ENCODE peak calls at places on chromosomes 6 and 20, in ten cellular contexts. O is coronary artery; R is sciatic nerve; K is ELF-1; L is H9; X is activated naive CD4-positive, alpha-beta T cell treated with anti-CD3 and anti-CD28 coated beads, Interleukin-2, amount 10 ng/mL, durations not matched to agents 7 days and 5 days; A is T-helper 1 cell; Y is occipital lobe; C is OCI-M1; U is stimulated activated CD4-positive, alpha-beta T cell treated with anti-CD3 and anti-CD28 coated beads, Interleukin-1b, Interleukin-23, amount 100 ng/mL, for 1 hour. T is an unnamed sample.

GRCh38 chr20:43925786-43926185 is 11.1 kb downstream of the TOX2 start:
- DNase-seq in C (peak), O (no peak), X (no peak), U (no peak), Y (no peak), K (no peak), A (no peak), R (no peak), L (no peak), T (no peak)

GRCh38 chr6:31785475-31785874 is 8.3 kb upstream of the VWA7 start:
- DNase-seq in R (no peak), A (no peak), Y (no peak), L (no peak), U (no peak), X (no peak), K (no peak), C (no peak), O (no peak), T (no peak)

GRCh38 chr6:156783958-156784357 is 6.8 kb downstream of the ARID1B start:
- DNase-seq in U (no peak), C (no peak), K (no peak), L (no peak), O (no peak), X (no peak), A (no peak), R (no peak), Y (no peak), T (no peak)

GRCh38 chr20:44073011-44073674 is 113.8 kb downstream of the JPH2 start:
- DNase-seq in X (no peak), O (peak), U (no peak), C (no peak), R (peak), Y (no peak), K (no peak), A (no peak), L (no peak), T (no peak)

GRCh38 chr6:76885861-76886301 is 577.4 kb downstream of the HTR1B start:
- DNase-seq in U (no peak), C (no peak), A (no peak), O (no peak), Y (no peak), X (no peak), L (no peak), K (no peak), R (no peak), T (no peak)

GRCh38 chr6:131172237-131172636 is 37.0 kb downstream of the AKAP7 start:
- DNase-seq in K (no peak), Y (no peak), U (no peak), X (no peak), O (no peak), L (no peak), C (no peak), A (no peak), R (no peak), T (no peak)

GRCh38 chr6:164827537-164827936 is 481.9 kb downstream of the C6orf118 start:
- DNase-seq in L (no peak), X (no peak), O (no peak), A (no peak), Y (no peak), K (no peak), R (no peak), U (no peak), C (no peak), T (no peak)

GRCh38 chr6:154154389-154154967 is 115.4 kb downstream of the OPRM1 start:
- DNase-seq in X (peak), U (peak), L (no peak), R (peak), Y (peak), O (no peak), A (peak), K (peak), C (peak), T (peak)

GRCh38 chr6:166497087-166497899 is 89.2 kb downstream of the RAMACL start:
- DNase-seq in U (no peak), K (no peak), X (no peak), A (no peak), R (no peak), Y (no peak), C (no peak), O (no peak), L (no peak), T (no peak)

GRCh38 chr6:163324928-163325784 is 89.4 kb upstream of the QKI start:
- DNase-seq in U (no peak), L (no peak), A (no peak), O (no peak), R (peak), Y (no peak), C (no peak), K (no peak), X (no peak), T (no peak)

GRCh38 chr6:37807656-37808055 is 11.9 kb upstream of the ZFAND3 start:
- DNase-seq in R (no peak), O (no peak), U (no peak), Y (peak), C (no peak), L (peak), A (no peak), X (no peak), K (peak), T (no peak)

GRCh38 chr20:2820084-2820895 is 4.1 kb downstream of the TMEM239 start:
- DNase-seq in L (peak), K (peak), C (no peak), A (no peak), Y (no peak), O (peak), U (no peak), R (no peak), X (no peak), T (no peak)

GRCh38 chr6:89208551-89208950 is 8.6 kb downstream of the GABRR1 start:
- DNase-seq in U (no peak), R (no peak), K (no peak), Y (no peak), X (no peak), O (no peak), C (no peak), A (no peak), L (no peak), T (no peak)

GRCh38 chr6:167839755-167840154 is 13.0 kb downstream of the AFDN start:
- DNase-seq in C (no peak), R (no peak), A (no peak), X (no peak), Y (peak), O (no peak), U (no peak), L (no peak), K (no peak), T (no peak)

GRCh38 chr20:1345030-1345755 is 16.3 kb upstream of the SDCBP2 start:
- DNase-seq in U (no peak), K (no peak), A (no peak), R (no peak), X (no peak), O (no peak), Y (no peak), C (no peak), L (peak), T (peak)

GRCh38 chr6:161198781-161199505 is 74.9 kb downstream of the AGPAT4 start:
- DNase-seq in Y (no peak), O (no peak), U (no peak), A (no peak), X (no peak), K (no peak), L (no peak), C (no peak), R (no peak), T (no peak)

GRCh38 chr6:9502991-9503761 is 911.7 kb downstream of the TFAP2A start:
- DNase-seq in A (no peak), L (no peak), C (no peak), K (no peak), Y (no peak), R (no peak), O (no peak), X (no peak), U (no peak), T (no peak)

GRCh38 chr6:36510365-36510764 is 36.9 kb downstream of the STK38 start:
- DNase-seq in R (no peak), U (no peak), K (no peak), Y (no peak), A (no peak), X (no peak), O (no peak), L (no peak), C (no peak), T (no peak)

GRCh38 chr6:138572200-138572875 is 73.0 kb upstream of the NHSL1 start:
- DNase-seq in R (peak), O (peak), U (no peak), K (peak), C (peak), L (peak), X (peak), Y (no peak), A (no peak), T (no peak)

GRCh38 chr20:11200423-11200822 is 526.6 kb upstream of the JAG1 start:
- DNase-seq in A (no peak), Y (no peak), R (no peak), O (no peak), K (no peak), C (no peak), U (no peak), X (no peak), L (no peak), T (no peak)